ENCODE peak calls at places on chromosome 15, in eight cellular contexts. D, X, B, T, H, Z, Q and W are unnamed samples.

GRCh38 chr15:52680756-52681155 is 1.6 kb upstream of the ATOSA start:
- DNase-seq in Z (no peak), T (no peak), Q (no peak), D (no peak), H (no peak), X (no peak), B (no peak), W (no peak)

GRCh38 chr15:38252481-38253311 is at the start of gene SPRED1:
- DNase-seq in Q (no peak), X (peak), D (no peak), Z (peak), H (peak), B (peak), T (peak), W (peak)

GRCh38 chr15:95765161-95765560 is 565.3 kb upstream of the NR2F2 start:
- DNase-seq in H (no peak), Z (no peak), B (no peak), Q (no peak), D (no peak), T (no peak), X (no peak), W (no peak)

GRCh38 chr15:82301296-82302016 is 38.8 kb downstream of the SAXO2 start:
- DNase-seq in D (no peak), T (no peak), B (no peak), X (no peak), H (no peak), Q (no peak), Z (no peak), W (no peak)

GRCh38 chr15:94001113-94001919 is 230.0 kb upstream of the MCTP2 start:
- DNase-seq in H (no peak), T (peak), Q (no peak), B (no peak), D (no peak), Z (no peak), X (no peak), W (no peak)

GRCh38 chr15:80152896-80153876 is at the start of gene FAH:
- DNase-seq in D (no peak), Z (no peak), X (no peak), H (peak), T (peak), B (no peak), Q (no peak), W (peak)

GRCh38 chr15:92848852-92849598 is 51.1 kb upstream of the CHD2 start:
- DNase-seq in Q (no peak), B (no peak), T (peak), X (no peak), Z (no peak), D (no peak), H (peak), W (peak)

GRCh38 chr15:71386448-71387236 is 271.4 kb downstream of the THSD4 start:
- DNase-seq in B (no peak), Z (no peak), Q (no peak), H (no peak), X (no peak), T (peak), D (no peak), W (no peak)

GRCh38 chr15:22989576-22990477 is 9.7 kb upstream of the CYFIP1 start:
- DNase-seq in Q (no peak), X (no peak), D (no peak), T (no peak), B (peak), H (no peak), Z (no peak), W (no peak)
- TF ChIP-seq CTCF in Q (no peak), X (no peak), D (peak), T (no peak), B (no peak), H (no peak), Z (no peak), W (no peak)

GRCh38 chr15:45089712-45090373 is 24.1 kb downstream of the DUOX2 start:
- DNase-seq in T (no peak), Q (no peak), D (no peak), X (no peak), Z (no peak), B (no peak), H (no peak), W (no peak)

GRCh38 chr15:45084163-45084562 is 29.8 kb downstream of the DUOX2 start:
- DNase-seq in X (no peak), Q (no peak), D (no peak), Z (no peak), H (no peak), T (no peak), B (no peak), W (no peak)

GRCh38 chr15:45091161-45091560 is 22.8 kb downstream of the DUOX2 start:
- DNase-seq in B (no peak), X (no peak), T (peak), D (no peak), Z (no peak), Q (peak), H (peak), W (no peak)

GRCh38 chr15:45088801-45089711 is 24.9 kb downstream of the DUOX2 start:
- DNase-seq in B (no peak), H (no peak), Q (no peak), X (no peak), Z (no peak), D (no peak), T (peak), W (no peak)

DNA sequence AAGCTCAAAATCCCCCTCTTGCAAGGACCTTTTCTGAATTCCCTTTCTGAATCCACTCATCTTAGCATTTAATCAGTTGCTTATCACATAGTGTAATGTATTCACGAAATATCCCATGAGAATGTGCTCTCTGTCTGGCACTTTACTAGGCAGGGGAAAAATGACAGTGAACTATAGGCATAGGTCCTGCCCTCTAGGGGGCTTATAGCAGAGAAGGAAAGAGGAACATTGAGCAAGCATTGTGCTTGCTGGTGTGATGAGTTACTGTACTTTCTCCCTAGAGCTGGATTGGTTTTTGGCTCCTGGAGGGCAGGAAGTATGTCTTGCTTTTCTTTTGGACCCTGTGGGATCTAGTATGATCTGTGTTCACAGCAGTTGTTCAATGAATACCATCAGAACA is 26.5 kb downstream of the DUOX2 start:
- DNase-seq in Z (no peak), T (no peak), Q (no peak), D (no peak), X (no peak), B (no peak), H (no peak), W (no peak)
- TF ChIP-seq CTCF in Z (no peak), T (no peak), Q (no peak), D (no peak), X (no peak), B (no peak), H (no peak), W (no peak)

DNA sequence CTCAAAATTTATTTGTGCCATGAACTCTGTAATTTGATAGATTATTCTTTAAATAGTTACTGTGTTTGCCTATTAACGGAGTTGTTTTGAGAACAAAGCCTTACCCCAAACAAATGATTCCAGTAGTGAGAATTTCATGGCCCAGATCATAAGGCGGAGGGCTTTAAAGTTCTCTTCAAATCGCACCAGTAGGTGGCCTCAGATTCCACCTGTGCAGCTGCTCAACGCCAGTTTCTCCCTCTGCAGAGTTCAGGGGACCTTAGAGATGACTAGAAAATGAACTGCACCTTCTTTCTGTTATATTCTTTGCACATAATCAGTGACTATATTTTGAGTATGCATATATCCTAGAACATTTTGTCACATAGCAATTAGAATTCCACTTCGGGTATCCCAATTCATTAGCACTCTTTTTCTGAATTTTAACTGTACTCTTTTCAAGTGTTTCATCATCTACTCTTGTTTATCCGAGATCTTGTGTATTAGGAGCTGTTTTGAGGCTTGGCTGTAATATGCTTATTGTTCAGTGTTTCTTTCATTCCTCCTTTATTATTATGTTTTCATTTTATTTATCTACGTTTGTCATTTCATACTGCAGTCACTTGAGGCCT is 232.6 kb upstream of the CHRM5 start:
- DNase-seq in Q (no peak), H (no peak), X (peak), T (peak), B (no peak), Z (no peak), D (no peak), W (peak)
- TF ChIP-seq CTCF in Q (peak), H (peak), X (peak), T (peak), B (no peak), Z (no peak), D (peak), W (peak)

DNA sequence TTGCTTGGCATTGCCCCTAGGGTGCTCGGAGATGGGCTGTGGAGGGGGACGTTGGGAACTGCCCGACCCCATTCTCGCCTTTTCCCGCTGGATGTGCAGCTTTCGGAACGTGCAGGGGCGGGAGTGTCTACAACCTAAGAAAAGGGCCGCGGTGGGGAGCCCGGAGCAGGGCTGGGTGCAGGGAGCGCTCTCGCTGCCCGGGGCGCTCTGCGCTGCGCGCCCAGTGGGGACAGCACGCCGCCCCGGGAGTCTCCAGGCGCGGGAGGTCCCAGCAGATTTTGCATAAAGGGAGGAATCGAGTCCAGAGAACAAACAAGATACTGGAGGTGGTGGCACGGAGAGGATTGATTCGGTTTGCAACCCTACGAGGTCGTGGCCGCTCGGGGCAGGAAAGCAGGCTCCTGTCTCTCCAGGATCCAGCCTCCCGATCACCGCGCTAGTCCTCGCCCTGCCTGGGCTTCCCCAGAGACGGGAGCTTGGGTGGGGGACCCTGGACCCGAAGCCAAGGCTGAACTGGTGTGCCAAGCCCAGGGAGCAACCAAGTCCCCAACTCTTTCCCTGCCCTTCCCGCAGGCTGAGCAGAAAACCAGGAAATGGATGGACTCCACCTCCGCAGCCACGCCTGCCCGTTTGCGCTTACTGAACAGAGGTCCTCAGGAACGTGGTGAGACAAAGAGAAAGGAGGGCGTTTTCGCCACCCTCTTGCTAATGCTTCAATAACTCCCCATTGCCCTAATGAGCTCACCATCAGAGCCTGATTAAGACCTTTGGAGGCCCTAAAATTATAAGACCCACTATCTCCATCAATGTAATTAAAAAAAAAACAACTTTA is 59.7 kb downstream of the NOX5 start:
- DNase-seq in D (no peak), Q (no peak), Z (peak), H (peak), T (peak), B (peak), X (peak), W (no peak)
- TF ChIP-seq CTCF in D (no peak), Q (no peak), Z (no peak), H (peak), T (no peak), B (no peak), X (no peak), W (no peak)

GRCh38 chr15:35252351-35252865 is 167.3 kb upstream of the NANOGP8 start:
- DNase-seq in Z (no peak), D (no peak), X (peak), B (no peak), Q (no peak), H (no peak), T (no peak), W (no peak)
- TF ChIP-seq CTCF in Z (no peak), D (no peak), X (no peak), B (no peak), Q (no peak), H (no peak), T (no peak), W (no peak)

GRCh38 chr15:91235376-91235775 is 135.3 kb downstream of the SV2B start:
- DNase-seq in Z (no peak), Q (no peak), T (no peak), B (no peak), D (no peak), X (no peak), H (no peak), W (no peak)
- TF ChIP-seq CTCF in Z (no peak), Q (no peak), T (no peak), B (no peak), D (no peak), X (peak), H (no peak), W (no peak)

DNA sequence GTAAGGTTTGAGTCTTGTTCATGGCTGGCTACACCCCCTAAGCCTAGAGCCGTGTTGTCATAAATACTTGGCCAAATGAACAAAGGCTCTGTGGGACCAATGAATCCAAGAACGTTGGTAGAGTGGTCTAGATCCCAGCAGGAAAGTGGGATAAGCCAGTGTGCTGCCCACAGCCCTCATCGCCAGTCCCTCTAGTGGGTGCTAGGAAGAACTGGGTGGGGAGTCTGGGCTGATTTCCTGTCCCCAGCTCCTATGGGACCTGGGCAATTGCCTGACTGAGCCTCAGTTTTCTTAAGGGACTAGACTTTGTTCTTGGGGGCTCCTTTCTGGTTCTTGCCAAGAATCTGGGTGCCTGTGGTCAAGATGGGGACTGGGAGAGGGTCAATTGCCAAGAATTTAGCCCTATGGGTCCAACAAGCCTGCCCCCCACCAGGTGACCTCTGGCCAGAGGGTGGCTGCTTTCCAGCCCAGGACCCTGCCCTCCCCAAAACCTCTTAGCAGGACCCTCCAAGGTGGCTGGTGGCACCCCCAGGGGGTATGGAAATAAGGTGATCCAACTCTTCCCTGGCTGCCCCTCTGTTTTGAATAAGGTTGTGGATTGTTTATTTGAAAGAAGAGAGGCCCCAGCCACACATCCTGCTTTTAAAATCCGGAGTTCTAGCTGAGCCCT is 42.7 kb downstream of the SMAD6 start:
- DNase-seq in Q (no peak), H (no peak), T (no peak), X (no peak), Z (no peak), D (no peak), B (no peak), W (no peak)
- TF ChIP-seq CTCF in Q (peak), H (peak), T (no peak), X (no peak), Z (no peak), D (no peak), B (no peak), W (no peak)

GRCh38 chr15:60737217-60737616 is 258.3 kb upstream of the ICE2 start:
- DNase-seq in Z (no peak), H (no peak), X (no peak), T (no peak), D (no peak), Q (no peak), B (no peak), W (no peak)

GRCh38 chr15:60744826-60745225 is 265.9 kb upstream of the ICE2 start:
- DNase-seq in T (no peak), Q (no peak), B (peak), X (no peak), D (no peak), Z (no peak), H (no peak), W (no peak)

GRCh38 chr15:60740231-60740630 is 261.3 kb upstream of the ICE2 start:
- DNase-seq in Z (no peak), T (no peak), X (no peak), H (no peak), Q (no peak), D (no peak), B (no peak), W (no peak)

GRCh38 chr15:60745469-60745971 is 266.6 kb upstream of the ICE2 start:
- DNase-seq in H (peak), D (no peak), X (no peak), Z (no peak), T (peak), B (peak), Q (no peak), W (no peak)

GRCh38 chr15:60740787-60741354 is 261.9 kb upstream of the ICE2 start:
- DNase-seq in X (no peak), H (no peak), T (peak), D (no peak), B (no peak), Z (no peak), Q (no peak), W (no peak)
- TF ChIP-seq CTCF in X (no peak), H (no peak), T (no peak), D (no peak), B (no peak), Z (no peak), Q (no peak), W (no peak)

DNA sequence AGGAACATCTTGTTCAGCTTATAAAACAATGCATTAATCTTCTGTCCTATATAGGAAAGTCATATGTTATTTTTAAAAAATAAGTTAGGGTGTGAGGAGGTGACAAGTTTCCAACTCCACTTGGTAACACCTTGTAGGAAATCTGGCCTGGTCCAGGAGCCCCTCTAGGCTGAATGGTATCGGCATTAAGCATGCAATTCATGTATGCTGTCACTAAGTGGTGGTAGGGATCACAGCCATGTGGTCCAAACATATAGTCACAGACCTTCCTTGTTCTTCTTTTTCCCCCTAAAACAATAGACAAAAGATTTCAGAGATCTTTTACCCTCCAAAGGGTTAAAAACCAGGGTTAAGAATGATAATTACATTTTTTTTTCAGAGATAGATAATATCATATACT is 4.2 kb upstream of the APBA2 start:
- DNase-seq in B (no peak), T (no peak), H (no peak), Z (no peak), X (no peak), D (no peak), Q (no peak), W (no peak)
- TF ChIP-seq CTCF in B (no peak), T (no peak), H (peak), Z (no peak), X (peak), D (no peak), Q (no peak), W (no peak)